ENCODE peak calls at places on chromosome 11, in nine cellular contexts. One of them, this sample, is unnamed.

GRCh38 chr11:118544010-118544646 is 13.1 kb downstream of the TMEM25 start:
- DNase-seq in right lobe of liver: peak
- DNase-seq in activated naive CD8-positive, alpha-beta T cell treated with anti-CD3 and anti-CD28 coated beads, Interleukin-2, amount 50 U/mL, for 24 hours: no peak
- DNase-seq in H54: no peak
- DNase-seq in Calu3: no peak
- DNase-seq in stimulated activated CD8-positive, alpha-beta memory T cell treated with anti-CD3 and anti-CD28 coated beads, Interleukin-4, amount 100 ng/mL, for 4 hours: no peak
- DNase-seq in HTR-8/SVneo: no peak
- DNase-seq in uterus: no peak
- DNase-seq in smooth muscle cell of the brain vasculature: no peak
- DNase-seq in this sample: no peak

GRCh38 chr11:29432719-29433325 is 584.0 kb downstream of the KCNA4 start:
- DNase-seq in right lobe of liver: no peak
- DNase-seq in activated naive CD8-positive, alpha-beta T cell treated with anti-CD3 and anti-CD28 coated beads, Interleukin-2, amount 50 U/mL, for 24 hours: no peak
- DNase-seq in H54: peak
- DNase-seq in Calu3: peak
- DNase-seq in stimulated activated CD8-positive, alpha-beta memory T cell treated with anti-CD3 and anti-CD28 coated beads, Interleukin-4, amount 100 ng/mL, for 4 hours: no peak
- DNase-seq in HTR-8/SVneo: peak
- DNase-seq in uterus: no peak
- DNase-seq in smooth muscle cell of the brain vasculature: no peak
- DNase-seq in this sample: no peak

GRCh38 chr11:6391548-6392134 is 1.4 kb downstream of the SMPD1 start:
- DNase-seq in right lobe of liver: no peak
- DNase-seq in activated naive CD8-positive, alpha-beta T cell treated with anti-CD3 and anti-CD28 coated beads, Interleukin-2, amount 50 U/mL, for 24 hours: no peak
- DNase-seq in H54: no peak
- DNase-seq in Calu3: no peak
- DNase-seq in stimulated activated CD8-positive, alpha-beta memory T cell treated with anti-CD3 and anti-CD28 coated beads, Interleukin-4, amount 100 ng/mL, for 4 hours: no peak
- DNase-seq in HTR-8/SVneo: no peak
- DNase-seq in uterus: no peak
- DNase-seq in smooth muscle cell of the brain vasculature: no peak
- DNase-seq in this sample: no peak

GRCh38 chr11:24848857-24849256 is 352.0 kb downstream of the LUZP2 start:
- DNase-seq in right lobe of liver: no peak
- DNase-seq in activated naive CD8-positive, alpha-beta T cell treated with anti-CD3 and anti-CD28 coated beads, Interleukin-2, amount 50 U/mL, for 24 hours: no peak
- DNase-seq in H54: no peak
- DNase-seq in Calu3: no peak
- DNase-seq in stimulated activated CD8-positive, alpha-beta memory T cell treated with anti-CD3 and anti-CD28 coated beads, Interleukin-4, amount 100 ng/mL, for 4 hours: no peak
- DNase-seq in HTR-8/SVneo: no peak
- DNase-seq in uterus: no peak
- DNase-seq in smooth muscle cell of the brain vasculature: no peak
- DNase-seq in this sample: no peak

GRCh38 chr11:46553746-46554204 is 40.0 kb downstream of the AMBRA1 start:
- DNase-seq in right lobe of liver: no peak
- DNase-seq in activated naive CD8-positive, alpha-beta T cell treated with anti-CD3 and anti-CD28 coated beads, Interleukin-2, amount 50 U/mL, for 24 hours: no peak
- DNase-seq in H54: no peak
- DNase-seq in Calu3: peak
- DNase-seq in stimulated activated CD8-positive, alpha-beta memory T cell treated with anti-CD3 and anti-CD28 coated beads, Interleukin-4, amount 100 ng/mL, for 4 hours: no peak
- DNase-seq in HTR-8/SVneo: peak
- DNase-seq in uterus: no peak
- DNase-seq in smooth muscle cell of the brain vasculature: no peak
- DNase-seq in this sample: peak

GRCh38 chr11:115153135-115153534 is 351.1 kb downstream of the CADM1 start:
- DNase-seq in right lobe of liver: no peak
- DNase-seq in activated naive CD8-positive, alpha-beta T cell treated with anti-CD3 and anti-CD28 coated beads, Interleukin-2, amount 50 U/mL, for 24 hours: no peak
- DNase-seq in H54: no peak
- DNase-seq in Calu3: no peak
- DNase-seq in stimulated activated CD8-positive, alpha-beta memory T cell treated with anti-CD3 and anti-CD28 coated beads, Interleukin-4, amount 100 ng/mL, for 4 hours: no peak
- DNase-seq in HTR-8/SVneo: no peak
- DNase-seq in uterus: no peak
- DNase-seq in smooth muscle cell of the brain vasculature: no peak
- DNase-seq in this sample: no peak

GRCh38 chr11:16956538-16957153 is 57.6 kb downstream of the PLEKHA7 start:
- DNase-seq in right lobe of liver: no peak
- DNase-seq in activated naive CD8-positive, alpha-beta T cell treated with anti-CD3 and anti-CD28 coated beads, Interleukin-2, amount 50 U/mL, for 24 hours: no peak
- DNase-seq in H54: no peak
- DNase-seq in Calu3: no peak
- DNase-seq in stimulated activated CD8-positive, alpha-beta memory T cell treated with anti-CD3 and anti-CD28 coated beads, Interleukin-4, amount 100 ng/mL, for 4 hours: no peak
- DNase-seq in HTR-8/SVneo: no peak
- DNase-seq in uterus: no peak
- DNase-seq in smooth muscle cell of the brain vasculature: no peak
- DNase-seq in this sample: no peak

GRCh38 chr11:76672431-76673163 is 2.0 kb upstream of the LRRC32 start:
- DNase-seq in right lobe of liver: no peak
- DNase-seq in activated naive CD8-positive, alpha-beta T cell treated with anti-CD3 and anti-CD28 coated beads, Interleukin-2, amount 50 U/mL, for 24 hours: peak
- DNase-seq in H54: no peak
- DNase-seq in Calu3: no peak
- DNase-seq in stimulated activated CD8-positive, alpha-beta memory T cell treated with anti-CD3 and anti-CD28 coated beads, Interleukin-4, amount 100 ng/mL, for 4 hours: peak
- DNase-seq in HTR-8/SVneo: no peak
- DNase-seq in uterus: no peak
- DNase-seq in smooth muscle cell of the brain vasculature: no peak
- DNase-seq in this sample: no peak

GRCh38 chr11:64918056-64918455 is 1.0 kb upstream of the ATG2A start:
- DNase-seq in right lobe of liver: no peak
- DNase-seq in activated naive CD8-positive, alpha-beta T cell treated with anti-CD3 and anti-CD28 coated beads, Interleukin-2, amount 50 U/mL, for 24 hours: no peak
- DNase-seq in H54: no peak
- DNase-seq in Calu3: no peak
- DNase-seq in stimulated activated CD8-positive, alpha-beta memory T cell treated with anti-CD3 and anti-CD28 coated beads, Interleukin-4, amount 100 ng/mL, for 4 hours: no peak
- DNase-seq in HTR-8/SVneo: no peak
- DNase-seq in uterus: no peak
- DNase-seq in smooth muscle cell of the brain vasculature: peak
- DNase-seq in this sample: no peak

GRCh38 chr11:30830666-30831065 is 244.5 kb upstream of the MPPED2 start:
- DNase-seq in right lobe of liver: no peak
- DNase-seq in activated naive CD8-positive, alpha-beta T cell treated with anti-CD3 and anti-CD28 coated beads, Interleukin-2, amount 50 U/mL, for 24 hours: no peak
- DNase-seq in H54: no peak
- DNase-seq in Calu3: no peak
- DNase-seq in stimulated activated CD8-positive, alpha-beta memory T cell treated with anti-CD3 and anti-CD28 coated beads, Interleukin-4, amount 100 ng/mL, for 4 hours: no peak
- DNase-seq in HTR-8/SVneo: no peak
- DNase-seq in uterus: no peak
- DNase-seq in smooth muscle cell of the brain vasculature: no peak
- DNase-seq in this sample: no peak

GRCh38 chr11:133541331-133542095 is 9.2 kb upstream of the OPCML start:
- DNase-seq in right lobe of liver: no peak
- DNase-seq in activated naive CD8-positive, alpha-beta T cell treated with anti-CD3 and anti-CD28 coated beads, Interleukin-2, amount 50 U/mL, for 24 hours: no peak
- DNase-seq in H54: no peak
- DNase-seq in Calu3: no peak
- DNase-seq in stimulated activated CD8-positive, alpha-beta memory T cell treated with anti-CD3 and anti-CD28 coated beads, Interleukin-4, amount 100 ng/mL, for 4 hours: no peak
- DNase-seq in HTR-8/SVneo: no peak
- DNase-seq in uterus: no peak
- DNase-seq in smooth muscle cell of the brain vasculature: no peak
- DNase-seq in this sample: no peak

GRCh38 chr11:77833302-77833701 is 12.4 kb downstream of the AAMDC start:
- DNase-seq in right lobe of liver: no peak
- DNase-seq in activated naive CD8-positive, alpha-beta T cell treated with anti-CD3 and anti-CD28 coated beads, Interleukin-2, amount 50 U/mL, for 24 hours: no peak
- DNase-seq in H54: no peak
- DNase-seq in Calu3: no peak
- DNase-seq in stimulated activated CD8-positive, alpha-beta memory T cell treated with anti-CD3 and anti-CD28 coated beads, Interleukin-4, amount 100 ng/mL, for 4 hours: no peak
- DNase-seq in HTR-8/SVneo: no peak
- DNase-seq in uterus: no peak
- DNase-seq in smooth muscle cell of the brain vasculature: no peak
- DNase-seq in this sample: no peak

GRCh38 chr11:413120-414081 is 1.4 kb downstream of the SIGIRR start:
- DNase-seq in right lobe of liver: no peak
- DNase-seq in activated naive CD8-positive, alpha-beta T cell treated with anti-CD3 and anti-CD28 coated beads, Interleukin-2, amount 50 U/mL, for 24 hours: no peak
- DNase-seq in H54: no peak
- DNase-seq in Calu3: no peak
- DNase-seq in stimulated activated CD8-positive, alpha-beta memory T cell treated with anti-CD3 and anti-CD28 coated beads, Interleukin-4, amount 100 ng/mL, for 4 hours: no peak
- DNase-seq in HTR-8/SVneo: no peak
- DNase-seq in uterus: no peak
- DNase-seq in smooth muscle cell of the brain vasculature: no peak
- DNase-seq in this sample: no peak

GRCh38 chr11:8694137-8694536 is 11.5 kb downstream of the RPL27A start:
- DNase-seq in right lobe of liver: no peak
- DNase-seq in activated naive CD8-positive, alpha-beta T cell treated with anti-CD3 and anti-CD28 coated beads, Interleukin-2, amount 50 U/mL, for 24 hours: no peak
- DNase-seq in H54: no peak
- DNase-seq in Calu3: no peak
- DNase-seq in stimulated activated CD8-positive, alpha-beta memory T cell treated with anti-CD3 and anti-CD28 coated beads, Interleukin-4, amount 100 ng/mL, for 4 hours: no peak
- DNase-seq in HTR-8/SVneo: no peak
- DNase-seq in uterus: no peak
- DNase-seq in smooth muscle cell of the brain vasculature: no peak
- DNase-seq in this sample: no peak

GRCh38 chr11:79274636-79275315 is 166.1 kb downstream of the TENM4 start:
- DNase-seq in right lobe of liver: no peak
- DNase-seq in activated naive CD8-positive, alpha-beta T cell treated with anti-CD3 and anti-CD28 coated beads, Interleukin-2, amount 50 U/mL, for 24 hours: no peak
- DNase-seq in H54: no peak
- DNase-seq in Calu3: no peak
- DNase-seq in stimulated activated CD8-positive, alpha-beta memory T cell treated with anti-CD3 and anti-CD28 coated beads, Interleukin-4, amount 100 ng/mL, for 4 hours: no peak
- DNase-seq in HTR-8/SVneo: no peak
- DNase-seq in uterus: no peak
- DNase-seq in smooth muscle cell of the brain vasculature: no peak
- DNase-seq in this sample: no peak

GRCh38 chr11:19674420-19674819 is 38.2 kb upstream of the NAV2 start:
- DNase-seq in right lobe of liver: no peak
- DNase-seq in activated naive CD8-positive, alpha-beta T cell treated with anti-CD3 and anti-CD28 coated beads, Interleukin-2, amount 50 U/mL, for 24 hours: no peak
- DNase-seq in H54: no peak
- DNase-seq in Calu3: no peak
- DNase-seq in stimulated activated CD8-positive, alpha-beta memory T cell treated with anti-CD3 and anti-CD28 coated beads, Interleukin-4, amount 100 ng/mL, for 4 hours: no peak
- DNase-seq in HTR-8/SVneo: no peak
- DNase-seq in uterus: no peak
- DNase-seq in smooth muscle cell of the brain vasculature: no peak
- DNase-seq in this sample: no peak

GRCh38 chr11:790721-791564 is 1.1 kb upstream of the CEND1 start:
- DNase-seq in right lobe of liver: no peak
- DNase-seq in activated naive CD8-positive, alpha-beta T cell treated with anti-CD3 and anti-CD28 coated beads, Interleukin-2, amount 50 U/mL, for 24 hours: no peak
- DNase-seq in H54: peak
- DNase-seq in Calu3: no peak
- DNase-seq in stimulated activated CD8-positive, alpha-beta memory T cell treated with anti-CD3 and anti-CD28 coated beads, Interleukin-4, amount 100 ng/mL, for 4 hours: no peak
- DNase-seq in HTR-8/SVneo: no peak
- DNase-seq in uterus: no peak
- DNase-seq in smooth muscle cell of the brain vasculature: no peak
- DNase-seq in this sample: no peak

GRCh38 chr11:65492637-65493366 is 6.0 kb upstream of the MALAT1 start:
- DNase-seq in right lobe of liver: peak
- DNase-seq in activated naive CD8-positive, alpha-beta T cell treated with anti-CD3 and anti-CD28 coated beads, Interleukin-2, amount 50 U/mL, for 24 hours: no peak
- DNase-seq in H54: no peak
- DNase-seq in Calu3: no peak
- DNase-seq in stimulated activated CD8-positive, alpha-beta memory T cell treated with anti-CD3 and anti-CD28 coated beads, Interleukin-4, amount 100 ng/mL, for 4 hours: no peak
- DNase-seq in HTR-8/SVneo: no peak
- DNase-seq in uterus: peak
- DNase-seq in smooth muscle cell of the brain vasculature: peak
- DNase-seq in this sample: no peak

GRCh38 chr11:65652511-65653228 is 10.0 kb downstream of the RELA start:
- DNase-seq in right lobe of liver: peak
- DNase-seq in activated naive CD8-positive, alpha-beta T cell treated with anti-CD3 and anti-CD28 coated beads, Interleukin-2, amount 50 U/mL, for 24 hours: peak
- DNase-seq in H54: peak
- DNase-seq in Calu3: peak
- DNase-seq in stimulated activated CD8-positive, alpha-beta memory T cell treated with anti-CD3 and anti-CD28 coated beads, Interleukin-4, amount 100 ng/mL, for 4 hours: peak
- DNase-seq in HTR-8/SVneo: peak
- DNase-seq in uterus: peak
- DNase-seq in smooth muscle cell of the brain vasculature: peak
- DNase-seq in this sample: peak

GRCh38 chr11:25860677-25861445 is 471.1 kb upstream of the ANO3 start:
- DNase-seq in right lobe of liver: no peak
- DNase-seq in activated naive CD8-positive, alpha-beta T cell treated with anti-CD3 and anti-CD28 coated beads, Interleukin-2, amount 50 U/mL, for 24 hours: no peak
- DNase-seq in H54: no peak
- DNase-seq in Calu3: no peak
- DNase-seq in stimulated activated CD8-positive, alpha-beta memory T cell treated with anti-CD3 and anti-CD28 coated beads, Interleukin-4, amount 100 ng/mL, for 4 hours: no peak
- DNase-seq in HTR-8/SVneo: no peak
- DNase-seq in uterus: no peak
- DNase-seq in smooth muscle cell of the brain vasculature: peak
- DNase-seq in this sample: no peak

This sample was measured in pulmonary artery endothelial cell.